ENCODE peak calls at places on chromosomes 4 and X, in six cellular contexts. K, S, V, Y, X and B are unnamed samples.

GRCh38 chr4:181618038-181618618 is 625.1 kb upstream of the TENM3 start:
- DNase-seq in K (no peak), S (no peak), V (no peak), Y (no peak), X (no peak), B (no peak)

GRCh38 chr4:24793219-24794005 is 2.0 kb upstream of the SOD3 start:
- DNase-seq in K (no peak), S (no peak), V (no peak), Y (no peak), X (no peak), B (no peak)

GRCh38 chrX:82218361-82218760 is 1016.5 kb downstream of the SH3BGRL start:
- DNase-seq in K (no peak), S (no peak), V (peak), Y (no peak), X (no peak), B (no peak)

GRCh38 chrX:27997641-27998040 is 16.4 kb upstream of the DCAF8L1 start:
- DNase-seq in K (no peak), S (no peak), V (no peak), Y (no peak), X (no peak), B (no peak)

GRCh38 chr4:7073526-7074390 is 5.9 kb upstream of the GRPEL1 start:
- DNase-seq in K (no peak), S (no peak), V (peak), Y (no peak), X (no peak), B (peak)

GRCh38 chr4:55321707-55322264 is 24.3 kb upstream of the SRD5A3 start:
- DNase-seq in K (peak), S (peak), V (peak), Y (peak), X (peak), B (no peak)

GRCh38 chrX:6981718-6982406 is 165.7 kb upstream of the STS start:
- DNase-seq in K (no peak), S (no peak), V (no peak), Y (no peak), X (no peak), B (no peak)

GRCh38 chr4:7831330-7831729 is 108.3 kb downstream of the AFAP1 start:
- DNase-seq in K (no peak), S (no peak), V (no peak), Y (peak), X (peak), B (peak)

GRCh38 chr4:106266201-106266600 is 49.8 kb downstream of the TBCK start:
- DNase-seq in K (no peak), S (no peak), V (peak), Y (no peak), X (no peak), B (no peak)

GRCh38 chr4:48290146-48290772 is 20.6 kb upstream of the TEC start:
- DNase-seq in K (no peak), S (no peak), V (peak), Y (no peak), X (no peak), B (no peak)

GRCh38 chr4:151389316-151389715 is 19.7 kb upstream of the FHIP1A start:
- DNase-seq in K (no peak), S (no peak), V (no peak), Y (no peak), X (no peak), B (no peak)

GRCh38 chrX:110051559-110051958 is 48.6 kb downstream of the TMEM164 start:
- DNase-seq in K (no peak), S (no peak), V (no peak), Y (no peak), X (no peak), B (no peak)

GRCh38 chrX:36961590-36961989 is 46.6 kb upstream of the FAM47C start:
- DNase-seq in K (no peak), S (no peak), V (no peak), Y (no peak), X (no peak), B (no peak)

GRCh38 chrX:110432831-110433230 is 74.2 kb downstream of the RTL9 start:
- DNase-seq in K (no peak), S (no peak), V (no peak), Y (no peak), X (no peak), B (no peak)

GRCh38 chr4:40238700-40239548 is 42.1 kb downstream of the RHOH start:
- DNase-seq in K (no peak), S (no peak), V (peak), Y (no peak), X (no peak), B (no peak)

GRCh38 chrX:30637874-30638793 is 15.1 kb upstream of the GK start:
- DNase-seq in K (no peak), S (no peak), V (peak), Y (no peak), X (no peak), B (no peak)

GRCh38 chr4:38782452-38783108 is at the start of gene TLR10:
- DNase-seq in K (no peak), S (peak), V (peak), Y (peak), X (no peak), B (no peak)
- TF ChIP-seq POLR2A in K (no peak), S (no peak), V (no peak), Y (no peak), X (no peak), B (peak)

GRCh38 chr4:26319467-26320158 is 1.2 kb upstream of the RBPJ start:
- DNase-seq in K (peak), S (peak), V (peak), Y (peak), X (peak), B (peak)
- TF ChIP-seq POLR2A in K (no peak), S (no peak), V (peak), Y (no peak), X (no peak), B (no peak)

DNA sequence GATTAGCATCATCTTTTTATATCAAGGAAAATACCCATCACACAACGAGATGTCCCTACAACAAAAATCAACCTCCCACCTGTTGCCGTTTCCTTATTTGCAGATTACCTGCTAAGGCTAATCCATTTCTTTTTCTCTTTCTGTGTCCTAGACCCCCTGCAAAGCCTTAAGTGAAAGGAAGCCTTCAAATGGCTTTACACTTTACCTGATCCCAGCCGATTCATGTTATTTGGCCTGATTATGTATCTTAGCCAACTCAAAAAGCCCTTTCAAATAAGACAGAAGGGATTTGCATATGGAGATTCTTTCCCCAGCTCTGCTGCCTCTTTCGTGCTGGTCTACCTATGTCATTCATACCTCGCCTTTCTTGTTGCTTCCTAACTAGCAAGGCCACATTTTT is 14.4 kb downstream of the ABCG2 start:
- DNase-seq in K (no peak), S (no peak), V (no peak), Y (no peak), X (no peak), B (no peak)
- TF ChIP-seq POLR2A in K (no peak), S (no peak), V (no peak), Y (no peak), X (no peak), B (no peak)

DNA sequence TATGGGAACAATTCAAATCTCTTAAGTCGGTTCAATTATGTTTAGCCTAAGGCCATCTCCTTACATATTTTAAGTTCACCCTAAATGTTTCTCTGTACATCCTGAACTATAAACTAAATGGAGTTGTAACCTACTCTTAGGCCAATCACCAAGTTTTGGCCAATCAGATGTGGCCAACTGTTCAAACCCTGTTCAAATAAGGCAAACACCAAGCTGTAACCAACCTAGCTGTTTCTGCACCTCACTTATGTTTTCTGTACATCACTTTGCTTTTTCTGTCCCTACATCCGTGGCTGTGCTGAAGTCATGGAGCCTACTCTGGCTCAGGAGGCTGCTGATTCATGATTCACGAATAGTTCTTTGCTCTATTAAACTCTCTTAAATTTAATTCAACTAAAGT is 165.3 kb downstream of the GASK1B start:
- DNase-seq in K (no peak), S (no peak), V (no peak), Y (no peak), X (no peak), B (no peak)
- TF ChIP-seq POLR2A in K (no peak), S (no peak), V (no peak), Y (no peak), X (no peak), B (no peak)

GRCh38 chrX:71070531-71070930 is 2.4 kb upstream of the SNX12 start:
- DNase-seq in K (no peak), S (no peak), V (no peak), Y (no peak), X (no peak), B (no peak)

GRCh38 chrX:71067079-71067478 is 1.1 kb downstream of the SNX12 start:
- DNase-seq in K (no peak), S (no peak), V (no peak), Y (no peak), X (no peak), B (no peak)

GRCh38 chrX:71067727-71068051 is 445 bp downstream of the SNX12 start:
- DNase-seq in K (no peak), S (no peak), V (no peak), Y (no peak), X (no peak), B (no peak)

GRCh38 chrX:71068052-71068918 is at the start of gene SNX12:
- DNase-seq in K (peak), S (peak), V (peak), Y (peak), X (peak), B (peak)
- TF ChIP-seq POLR2A in K (no peak), S (no peak), V (peak), Y (no peak), X (peak), B (peak)

GRCh38 chrX:63561425-63561824 is 210.3 kb upstream of the SPIN4 start:
- DNase-seq in K (no peak), S (no peak), V (peak), Y (no peak), X (no peak), B (no peak)

DNA sequence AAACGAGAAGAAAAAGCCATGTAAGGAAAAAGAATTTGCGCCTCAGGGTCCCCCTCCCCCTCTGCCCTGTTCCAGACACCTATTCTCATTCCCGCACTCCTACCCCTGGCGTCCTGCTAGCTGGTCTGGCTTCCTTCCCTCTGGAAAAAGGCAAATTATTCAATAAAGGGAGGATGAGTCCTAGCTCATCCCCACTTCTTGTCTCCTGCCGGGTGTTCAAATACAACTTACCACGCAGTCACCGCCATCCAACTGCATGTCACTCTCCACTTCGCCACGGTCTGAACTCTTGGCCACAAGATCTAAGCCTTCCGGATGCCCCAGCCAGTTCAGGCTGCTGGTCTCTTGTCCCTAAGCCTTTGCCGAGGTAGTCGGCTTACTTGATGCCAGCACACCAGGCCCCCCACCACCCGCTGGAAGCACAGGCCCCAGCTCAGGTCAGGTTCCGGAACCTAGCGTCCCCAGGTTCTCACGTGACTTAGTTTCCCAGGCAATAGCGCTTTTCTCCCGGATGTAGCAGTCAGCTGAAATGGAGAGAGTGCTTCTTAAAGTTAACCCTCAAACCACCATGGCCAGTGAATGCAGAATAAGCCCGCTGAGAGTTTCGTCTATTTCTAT is 209.6 kb upstream of the SPIN4 start:
- DNase-seq in K (peak), S (peak), V (peak), Y (peak), X (peak), B (peak)
- TF ChIP-seq POLR2A in K (no peak), S (no peak), V (no peak), Y (no peak), X (peak), B (no peak)

DNA sequence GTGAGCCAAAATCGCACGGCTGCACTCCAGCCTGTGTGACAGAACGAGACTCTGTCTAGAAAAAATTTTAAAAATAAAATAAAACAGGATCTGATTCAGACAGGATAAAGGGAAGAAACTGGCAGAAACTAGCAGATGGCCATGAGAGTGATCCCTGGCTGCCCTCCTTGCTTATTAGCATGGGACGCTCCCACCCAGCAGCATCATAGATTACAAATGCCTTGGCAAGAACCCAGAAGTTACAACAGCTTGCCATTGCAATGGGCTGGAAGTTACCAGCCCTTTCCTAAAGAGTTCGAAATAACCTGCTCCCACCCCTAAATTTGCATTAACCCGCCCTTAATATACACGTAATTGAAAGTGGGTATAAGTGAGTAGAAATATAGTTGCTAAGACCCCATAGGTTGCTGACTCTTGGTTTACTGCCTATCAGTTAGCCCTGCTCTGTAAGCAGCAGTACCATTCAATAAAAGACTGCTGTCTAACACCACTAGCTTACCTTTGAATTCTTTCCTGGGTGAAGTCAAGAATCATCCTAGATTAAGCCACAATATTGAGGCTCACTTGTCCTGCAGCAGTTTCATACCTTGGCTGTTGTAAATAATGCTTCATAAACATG is 9.1 kb upstream of the XAGE2 start:
- DNase-seq in K (no peak), S (no peak), V (no peak), Y (no peak), X (no peak), B (no peak)
- TF ChIP-seq POLR2A in K (no peak), S (no peak), V (no peak), Y (no peak), X (no peak), B (no peak)

GRCh38 chr4:4249876-4250275 is 1.9 kb upstream of the TMEM128 start:
- DNase-seq in K (no peak), S (no peak), V (no peak), Y (no peak), X (no peak), B (no peak)

GRCh38 chr4:4245172-4245571 is 2.9 kb downstream of the TMEM128 start:
- DNase-seq in K (no peak), S (no peak), V (no peak), Y (no peak), X (no peak), B (no peak)

GRCh38 chr4:4248885-4249203 is 821 bp upstream of the TMEM128 start:
- DNase-seq in K (no peak), S (no peak), V (peak), Y (no peak), X (no peak), B (no peak)

GRCh38 chr4:4247711-4248035 is 350 bp downstream of the TMEM128 start:
- DNase-seq in K (no peak), S (no peak), V (no peak), Y (no peak), X (no peak), B (no peak)

GRCh38 chr4:4248036-4248884 is at the start of gene TMEM128:
- DNase-seq in K (peak), S (peak), V (peak), Y (peak), X (peak), B (peak)
- TF ChIP-seq POLR2A in K (peak), S (no peak), V (peak), Y (no peak), X (peak), B (peak)